ENCODE peak calls at places on chromosomes 4 and X, in nine cellular contexts. One of them, this sample, is unnamed.

GRCh38 chr4:86927843-86928395 is 6.9 kb upstream of the AFF1 start:
- DNase-seq in AG09319: peak; percentile 89
- DNase-seq in stimulated activated CD4-positive, alpha-beta T cell treated with anti-CD3 and anti-CD28 coated beads, Interleukin-2, amount 100 ng/mL, for 48 hours: no peak
- DNase-seq in A673: no peak
- DNase-seq in AG04449: peak; percentile 92
- DNase-seq in NCI-H1105 treated with DMSO at 0.1 percent for 48 hours: no peak
- DNase-seq in GM06990: no peak
- DNase-seq in AG08396: peak; percentile 83
- DNase-seq in hepatic stellate cell: peak; percentile 77
- DNase-seq in this sample: no peak

GRCh38 chr4:54228563-54229501 is at the start of gene PDGFRA:
- DNase-seq in stimulated activated CD4-positive, alpha-beta T cell treated with anti-CD3 and anti-CD28 coated beads, Interleukin-2, amount 100 ng/mL, for 48 hours: no peak
- DNase-seq in AG09319: peak; percentile 97
- DNase-seq in AG08396: peak; percentile 75
- DNase-seq in NCI-H1105 treated with DMSO at 0.1 percent for 48 hours: no peak
- DNase-seq in AG04449: peak; percentile 80
- DNase-seq in GM06990: no peak
- DNase-seq in hepatic stellate cell: peak; percentile 81
- DNase-seq in A673: no peak
- DNase-seq in this sample: no peak

GRCh38 chr4:147096667-147097604 is 151.3 kb upstream of the TTC29 start:
- DNase-seq in GM06990: no peak
- DNase-seq in hepatic stellate cell: no peak
- DNase-seq in A673: peak; percentile 71
- DNase-seq in NCI-H1105 treated with DMSO at 0.1 percent for 48 hours: peak; percentile 27
- DNase-seq in stimulated activated CD4-positive, alpha-beta T cell treated with anti-CD3 and anti-CD28 coated beads, Interleukin-2, amount 100 ng/mL, for 48 hours: no peak
- DNase-seq in AG04449: no peak
- DNase-seq in AG08396: no peak
- DNase-seq in AG09319: no peak
- DNase-seq in this sample: peak; percentile 15

GRCh38 chrX:111861605-111862004 is 14.4 kb upstream of the TRPC5OS start:
- DNase-seq in AG08396: no peak
- DNase-seq in NCI-H1105 treated with DMSO at 0.1 percent for 48 hours: no peak
- DNase-seq in AG09319: no peak
- DNase-seq in stimulated activated CD4-positive, alpha-beta T cell treated with anti-CD3 and anti-CD28 coated beads, Interleukin-2, amount 100 ng/mL, for 48 hours: no peak
- DNase-seq in hepatic stellate cell: no peak
- DNase-seq in GM06990: no peak
- DNase-seq in A673: no peak
- DNase-seq in AG04449: no peak
- DNase-seq in this sample: no peak

GRCh38 chr4:129350800-129351199 is 254.8 kb downstream of the C4orf33 start:
- DNase-seq in GM06990: no peak
- DNase-seq in AG08396: no peak
- DNase-seq in AG09319: no peak
- DNase-seq in A673: no peak
- DNase-seq in stimulated activated CD4-positive, alpha-beta T cell treated with anti-CD3 and anti-CD28 coated beads, Interleukin-2, amount 100 ng/mL, for 48 hours: no peak
- DNase-seq in hepatic stellate cell: no peak
- DNase-seq in AG04449: no peak
- DNase-seq in NCI-H1105 treated with DMSO at 0.1 percent for 48 hours: no peak
- DNase-seq in this sample: peak; percentile 61

GRCh38 chr4:38896940-38897339 is 29.3 kb downstream of the FAM114A1 start:
- DNase-seq in NCI-H1105 treated with DMSO at 0.1 percent for 48 hours: no peak
- DNase-seq in AG04449: no peak
- DNase-seq in AG08396: no peak
- DNase-seq in AG09319: no peak
- DNase-seq in A673: no peak
- DNase-seq in GM06990: no peak
- DNase-seq in hepatic stellate cell: no peak
- DNase-seq in stimulated activated CD4-positive, alpha-beta T cell treated with anti-CD3 and anti-CD28 coated beads, Interleukin-2, amount 100 ng/mL, for 48 hours: no peak
- DNase-seq in this sample: no peak

GRCh38 chrX:113675278-113675677 is 834.6 kb upstream of the AMOT start:
- DNase-seq in NCI-H1105 treated with DMSO at 0.1 percent for 48 hours: no peak
- DNase-seq in GM06990: no peak
- DNase-seq in hepatic stellate cell: no peak
- DNase-seq in AG08396: no peak
- DNase-seq in stimulated activated CD4-positive, alpha-beta T cell treated with anti-CD3 and anti-CD28 coated beads, Interleukin-2, amount 100 ng/mL, for 48 hours: no peak
- DNase-seq in A673: no peak
- DNase-seq in AG04449: no peak
- DNase-seq in AG09319: no peak
- DNase-seq in this sample: no peak

GRCh38 chrX:72094894-72095293 is 36.8 kb downstream of the RTL5 start:
- DNase-seq in AG08396: peak; percentile 16
- DNase-seq in AG09319: no peak
- DNase-seq in AG04449: no peak
- DNase-seq in stimulated activated CD4-positive, alpha-beta T cell treated with anti-CD3 and anti-CD28 coated beads, Interleukin-2, amount 100 ng/mL, for 48 hours: peak; percentile 13
- DNase-seq in A673: no peak
- DNase-seq in GM06990: peak; percentile 24
- DNase-seq in NCI-H1105 treated with DMSO at 0.1 percent for 48 hours: peak; percentile 15
- DNase-seq in hepatic stellate cell: peak; percentile 35
- DNase-seq in this sample: peak; percentile 83

GRCh38 chrX:44162964-44163475 is 180.5 kb downstream of the EFHC2 start:
- DNase-seq in AG09319: no peak
- DNase-seq in GM06990: no peak
- DNase-seq in NCI-H1105 treated with DMSO at 0.1 percent for 48 hours: no peak
- DNase-seq in AG08396: no peak
- DNase-seq in AG04449: no peak
- DNase-seq in A673: no peak
- DNase-seq in hepatic stellate cell: no peak
- DNase-seq in stimulated activated CD4-positive, alpha-beta T cell treated with anti-CD3 and anti-CD28 coated beads, Interleukin-2, amount 100 ng/mL, for 48 hours: no peak
- DNase-seq in this sample: no peak

GRCh38 chr4:56040842-56041241 is 92.1 kb downstream of the CEP135 start:
- DNase-seq in stimulated activated CD4-positive, alpha-beta T cell treated with anti-CD3 and anti-CD28 coated beads, Interleukin-2, amount 100 ng/mL, for 48 hours: no peak
- DNase-seq in hepatic stellate cell: no peak
- DNase-seq in GM06990: no peak
- DNase-seq in AG04449: no peak
- DNase-seq in AG08396: no peak
- DNase-seq in AG09319: no peak
- DNase-seq in NCI-H1105 treated with DMSO at 0.1 percent for 48 hours: no peak
- DNase-seq in A673: no peak
- DNase-seq in this sample: no peak

GRCh38 chr4:138555584-138555983 is 313.4 kb upstream of the SLC7A11 start:
- DNase-seq in stimulated activated CD4-positive, alpha-beta T cell treated with anti-CD3 and anti-CD28 coated beads, Interleukin-2, amount 100 ng/mL, for 48 hours: no peak
- DNase-seq in NCI-H1105 treated with DMSO at 0.1 percent for 48 hours: no peak
- DNase-seq in AG09319: no peak
- DNase-seq in AG08396: no peak
- DNase-seq in hepatic stellate cell: no peak
- DNase-seq in GM06990: no peak
- DNase-seq in A673: peak; percentile 85
- DNase-seq in AG04449: no peak
- DNase-seq in this sample: no peak

GRCh38 chrX:850471-850916 is 219.9 kb downstream of the SHOX start:
- DNase-seq in stimulated activated CD4-positive, alpha-beta T cell treated with anti-CD3 and anti-CD28 coated beads, Interleukin-2, amount 100 ng/mL, for 48 hours: no peak
- DNase-seq in hepatic stellate cell: no peak
- DNase-seq in GM06990: no peak
- DNase-seq in AG04449: no peak
- DNase-seq in AG09319: no peak
- DNase-seq in A673: no peak
- DNase-seq in NCI-H1105 treated with DMSO at 0.1 percent for 48 hours: no peak
- DNase-seq in AG08396: no peak
- DNase-seq in this sample: no peak

GRCh38 chr4:83961575-83961974 is 425.7 kb downstream of the GPAT3 start:
- DNase-seq in AG04449: no peak
- DNase-seq in A673: peak; percentile 1
- DNase-seq in hepatic stellate cell: peak; percentile 19
- DNase-seq in GM06990: no peak
- DNase-seq in AG08396: peak; percentile 21
- DNase-seq in NCI-H1105 treated with DMSO at 0.1 percent for 48 hours: no peak
- DNase-seq in stimulated activated CD4-positive, alpha-beta T cell treated with anti-CD3 and anti-CD28 coated beads, Interleukin-2, amount 100 ng/mL, for 48 hours: no peak
- DNase-seq in AG09319: no peak
- DNase-seq in this sample: no peak

GRCh38 chr4:145736241-145736831 is 56.4 kb downstream of the C4orf51 start:
- DNase-seq in AG09319: no peak
- DNase-seq in AG04449: no peak
- DNase-seq in stimulated activated CD4-positive, alpha-beta T cell treated with anti-CD3 and anti-CD28 coated beads, Interleukin-2, amount 100 ng/mL, for 48 hours: no peak
- DNase-seq in hepatic stellate cell: no peak
- DNase-seq in NCI-H1105 treated with DMSO at 0.1 percent for 48 hours: no peak
- DNase-seq in AG08396: no peak
- DNase-seq in GM06990: no peak
- DNase-seq in A673: no peak
- DNase-seq in this sample: no peak

GRCh38 chr4:34046580-34046979 is 2197.7 kb downstream of the ARAP2 start:
- DNase-seq in GM06990: no peak
- DNase-seq in AG04449: no peak
- DNase-seq in stimulated activated CD4-positive, alpha-beta T cell treated with anti-CD3 and anti-CD28 coated beads, Interleukin-2, amount 100 ng/mL, for 48 hours: no peak
- DNase-seq in NCI-H1105 treated with DMSO at 0.1 percent for 48 hours: no peak
- DNase-seq in hepatic stellate cell: no peak
- DNase-seq in A673: no peak
- DNase-seq in AG08396: no peak
- DNase-seq in AG09319: peak; percentile 16
- DNase-seq in this sample: no peak

GRCh38 chrX:123788744-123789143 is 55.9 kb upstream of the THOC2 start:
- DNase-seq in AG04449: no peak
- DNase-seq in A673: no peak
- DNase-seq in AG09319: no peak
- DNase-seq in stimulated activated CD4-positive, alpha-beta T cell treated with anti-CD3 and anti-CD28 coated beads, Interleukin-2, amount 100 ng/mL, for 48 hours: no peak
- DNase-seq in AG08396: no peak
- DNase-seq in GM06990: no peak
- DNase-seq in hepatic stellate cell: no peak
- DNase-seq in NCI-H1105 treated with DMSO at 0.1 percent for 48 hours: no peak
- DNase-seq in this sample: no peak

GRCh38 chrX:39470588-39471155 is 627.1 kb downstream of the BCOR start:
- DNase-seq in AG09319: peak; percentile 7
- DNase-seq in A673: no peak
- DNase-seq in AG08396: no peak
- DNase-seq in hepatic stellate cell: no peak
- DNase-seq in AG04449: no peak
- DNase-seq in GM06990: no peak
- DNase-seq in NCI-H1105 treated with DMSO at 0.1 percent for 48 hours: no peak
- DNase-seq in stimulated activated CD4-positive, alpha-beta T cell treated with anti-CD3 and anti-CD28 coated beads, Interleukin-2, amount 100 ng/mL, for 48 hours: no peak
- DNase-seq in this sample: no peak

GRCh38 chr4:133188433-133189175 is 39.5 kb downstream of the PCDH10 start:
- DNase-seq in AG08396: no peak
- DNase-seq in AG04449: no peak
- DNase-seq in A673: no peak
- DNase-seq in GM06990: no peak
- DNase-seq in AG09319: no peak
- DNase-seq in hepatic stellate cell: no peak
- DNase-seq in stimulated activated CD4-positive, alpha-beta T cell treated with anti-CD3 and anti-CD28 coated beads, Interleukin-2, amount 100 ng/mL, for 48 hours: no peak
- DNase-seq in NCI-H1105 treated with DMSO at 0.1 percent for 48 hours: no peak
- DNase-seq in this sample: no peak

GRCh38 chrX:9952313-9952712 is 14.8 kb upstream of the CLDN34 start:
- DNase-seq in stimulated activated CD4-positive, alpha-beta T cell treated with anti-CD3 and anti-CD28 coated beads, Interleukin-2, amount 100 ng/mL, for 48 hours: no peak
- DNase-seq in A673: no peak
- DNase-seq in hepatic stellate cell: no peak
- DNase-seq in AG04449: no peak
- DNase-seq in AG08396: no peak
- DNase-seq in AG09319: no peak
- DNase-seq in NCI-H1105 treated with DMSO at 0.1 percent for 48 hours: no peak
- DNase-seq in GM06990: no peak
- DNase-seq in this sample: no peak

GRCh38 chr4:186699298-186699697 is 24.4 kb downstream of the FAT1 start:
- DNase-seq in AG09319: no peak
- DNase-seq in NCI-H1105 treated with DMSO at 0.1 percent for 48 hours: peak; percentile 87
- DNase-seq in AG08396: no peak
- DNase-seq in A673: peak; percentile 77
- DNase-seq in GM06990: no peak
- DNase-seq in hepatic stellate cell: no peak
- DNase-seq in stimulated activated CD4-positive, alpha-beta T cell treated with anti-CD3 and anti-CD28 coated beads, Interleukin-2, amount 100 ng/mL, for 48 hours: no peak
- DNase-seq in AG04449: no peak
- DNase-seq in this sample: no peak

GRCh38 chr4:78528327-78528726 is 23.2 kb upstream of the ANXA3 start:
- DNase-seq in GM06990: no peak
- DNase-seq in A673: no peak
- DNase-seq in hepatic stellate cell: peak; percentile 23
- DNase-seq in stimulated activated CD4-positive, alpha-beta T cell treated with anti-CD3 and anti-CD28 coated beads, Interleukin-2, amount 100 ng/mL, for 48 hours: no peak
- DNase-seq in AG09319: no peak
- DNase-seq in NCI-H1105 treated with DMSO at 0.1 percent for 48 hours: no peak
- DNase-seq in AG08396: no peak
- DNase-seq in AG04449: no peak
- DNase-seq in this sample: no peak

GRCh38 chrX:259692-260355 is 21.4 kb upstream of the PLCXD1 start:
- DNase-seq in AG04449: no peak
- DNase-seq in AG08396: no peak
- DNase-seq in AG09319: no peak
- DNase-seq in hepatic stellate cell: no peak
- DNase-seq in NCI-H1105 treated with DMSO at 0.1 percent for 48 hours: no peak
- DNase-seq in A673: no peak
- DNase-seq in GM06990: no peak
- DNase-seq in stimulated activated CD4-positive, alpha-beta T cell treated with anti-CD3 and anti-CD28 coated beads, Interleukin-2, amount 100 ng/mL, for 48 hours: no peak
- DNase-seq in this sample: no peak

GRCh38 chr4:143247866-143248265 is 63.1 kb downstream of the USP38 start:
- DNase-seq in GM06990: no peak
- DNase-seq in AG04449: no peak
- DNase-seq in AG08396: no peak
- DNase-seq in NCI-H1105 treated with DMSO at 0.1 percent for 48 hours: no peak
- DNase-seq in hepatic stellate cell: no peak
- DNase-seq in stimulated activated CD4-positive, alpha-beta T cell treated with anti-CD3 and anti-CD28 coated beads, Interleukin-2, amount 100 ng/mL, for 48 hours: no peak
- DNase-seq in A673: no peak
- DNase-seq in AG09319: no peak
- DNase-seq in this sample: no peak

GRCh38 chr4:113784497-113785254 is 23.1 kb upstream of the CAMK2D start:
- DNase-seq in AG08396: peak; percentile 81
- DNase-seq in hepatic stellate cell: peak; percentile 72
- DNase-seq in NCI-H1105 treated with DMSO at 0.1 percent for 48 hours: no peak
- DNase-seq in stimulated activated CD4-positive, alpha-beta T cell treated with anti-CD3 and anti-CD28 coated beads, Interleukin-2, amount 100 ng/mL, for 48 hours: no peak
- DNase-seq in GM06990: no peak
- DNase-seq in AG04449: peak; percentile 94
- DNase-seq in A673: peak; percentile 80
- DNase-seq in AG09319: peak; percentile 75
- DNase-seq in this sample: no peak

GRCh38 chr4:2797545-2798305 is 4.8 kb downstream of the SH3BP2 start:
- DNase-seq in AG09319: no peak
- DNase-seq in stimulated activated CD4-positive, alpha-beta T cell treated with anti-CD3 and anti-CD28 coated beads, Interleukin-2, amount 100 ng/mL, for 48 hours: no peak
- DNase-seq in GM06990: peak; percentile 42
- DNase-seq in AG08396: no peak
- DNase-seq in AG04449: no peak
- DNase-seq in NCI-H1105 treated with DMSO at 0.1 percent for 48 hours: no peak
- DNase-seq in A673: no peak
- DNase-seq in hepatic stellate cell: no peak
- DNase-seq in this sample: no peak

GRCh38 chr4:154720618-154721267 is 23.1 kb upstream of the LRAT start:
- DNase-seq in AG09319: no peak
- DNase-seq in NCI-H1105 treated with DMSO at 0.1 percent for 48 hours: no peak
- DNase-seq in A673: no peak
- DNase-seq in GM06990: no peak
- DNase-seq in AG04449: no peak
- DNase-seq in AG08396: no peak
- DNase-seq in stimulated activated CD4-positive, alpha-beta T cell treated with anti-CD3 and anti-CD28 coated beads, Interleukin-2, amount 100 ng/mL, for 48 hours: no peak
- DNase-seq in hepatic stellate cell: no peak
- DNase-seq in this sample: no peak

GRCh38 chrX:19875051-19875432 is 12.4 kb downstream of the SH3KBP1 start:
- DNase-seq in AG04449: no peak
- DNase-seq in stimulated activated CD4-positive, alpha-beta T cell treated with anti-CD3 and anti-CD28 coated beads, Interleukin-2, amount 100 ng/mL, for 48 hours: no peak
- DNase-seq in NCI-H1105 treated with DMSO at 0.1 percent for 48 hours: no peak
- DNase-seq in AG08396: no peak
- DNase-seq in GM06990: no peak
- DNase-seq in A673: no peak
- DNase-seq in AG09319: no peak
- DNase-seq in hepatic stellate cell: no peak
- DNase-seq in this sample: no peak